ENCODE peak calls at places on chromosome 18, in seven cellular contexts. O is H9, B is IMR-90, V is mesenchymal stem cell, F is H1, E is mesendoderm, P is trophoblast cell. Z is an unnamed sample.

GRCh38 chr18:27136208-27136535 is 48.9 kb downstream of the CHST9 start:
- DNase-seq in O (peak), B (no peak), V (peak), F (no peak), E (peak), P (no peak), Z (no peak)

GRCh38 chr18:75341267-75341666 is 86.2 kb downstream of the SMIM21 start:
- DNase-seq in O (no peak), B (no peak), V (no peak), F (no peak), E (peak), P (no peak), Z (peak)

GRCh38 chr18:3671181-3671580 is 221.2 kb downstream of the TGIF1 start:
- DNase-seq in O (no peak), B (peak), V (peak), F (no peak), E (no peak), P (no peak), Z (no peak)

GRCh38 chr18:50320719-50321118 is 33.2 kb upstream of the CXXC1 start:
- DNase-seq in O (no peak), B (no peak), V (no peak), F (no peak), E (no peak), P (no peak), Z (no peak)

GRCh38 chr18:72375628-72376027 is 168.5 kb downstream of the CBLN2 start:
- DNase-seq in O (no peak), B (peak), V (no peak), F (no peak), E (no peak), P (no peak), Z (no peak)

GRCh38 chr18:38025433-38026038 is 459.9 kb upstream of the CELF4 start:
- DNase-seq in O (no peak), B (no peak), V (peak), F (peak), E (peak), P (peak), Z (no peak)

GRCh38 chr18:3902676-3903075 is 452.7 kb downstream of the TGIF1 start:
- DNase-seq in O (no peak), B (peak), V (no peak), F (no peak), E (no peak), P (no peak), Z (no peak)

GRCh38 chr18:56124186-56124585 is 514.2 kb downstream of the TXNL1 start:
- DNase-seq in O (no peak), B (peak), V (no peak), F (no peak), E (no peak), P (no peak), Z (no peak)

GRCh38 chr18:26511339-26512071 is 36.8 kb downstream of the KCTD1 start:
- DNase-seq in O (no peak), B (no peak), V (no peak), F (no peak), E (no peak), P (no peak), Z (no peak)

GRCh38 chr18:8786766-8787670 is 81.7 kb downstream of the MTCL1 start:
- DNase-seq in O (no peak), B (no peak), V (no peak), F (no peak), E (no peak), P (peak), Z (no peak)

GRCh38 chr18:24656571-24656971 is 196.1 kb downstream of the HRH4 start:
- DNase-seq in O (no peak), B (peak), V (peak), F (no peak), E (no peak), P (no peak), Z (no peak)

GRCh38 chr18:2901405-2901989 is 54.7 kb downstream of the EMILIN2 start:
- DNase-seq in O (no peak), B (peak), V (no peak), F (no peak), E (no peak), P (no peak), Z (no peak)

GRCh38 chr18:58348517-58348916 is 280.4 kb downstream of the ALPK2 start:
- DNase-seq in O (no peak), B (no peak), V (no peak), F (no peak), E (no peak), P (no peak), Z (no peak)

GRCh38 chr18:12048827-12049175 is 44.8 kb upstream of the ANKRD62 start:
- DNase-seq in O (no peak), B (peak), V (peak), F (no peak), E (no peak), P (no peak), Z (no peak)

GRCh38 chr18:7755753-7756475 is 188.8 kb downstream of the PTPRM start:
- DNase-seq in O (no peak), B (peak), V (peak), F (no peak), E (no peak), P (peak), Z (no peak)

GRCh38 chr18:31592520-31593157 is 962 bp downstream of the TTR start:
- DNase-seq in O (no peak), B (no peak), V (no peak), F (no peak), E (no peak), P (no peak), Z (no peak)

GRCh38 chr18:31436825-31437224 is 10.7 kb upstream of the DSG3 start:
- DNase-seq in O (no peak), B (no peak), V (no peak), F (no peak), E (peak), P (no peak), Z (no peak)

GRCh38 chr18:65725421-65726050 is 25.3 kb upstream of the CDH7 start:
- DNase-seq in O (peak), B (no peak), V (peak), F (peak), E (peak), P (peak), Z (peak)

GRCh38 chr18:62030091-62030985 is 137.5 kb upstream of the RNF152 start:
- DNase-seq in O (no peak), B (no peak), V (peak), F (no peak), E (peak), P (peak), Z (no peak)

GRCh38 chr18:45383228-45383627 is 232.0 kb upstream of the SLC14A2 start:
- DNase-seq in O (no peak), B (no peak), V (no peak), F (no peak), E (peak), P (peak), Z (no peak)

GRCh38 chr18:45378308-45378707 is 237.0 kb upstream of the SLC14A2 start:
- DNase-seq in O (no peak), B (no peak), V (no peak), F (no peak), E (no peak), P (no peak), Z (no peak)

GRCh38 chr18:45384137-45384998 is 230.9 kb upstream of the SLC14A2 start:
- DNase-seq in O (peak), B (peak), V (peak), F (peak), E (peak), P (peak), Z (peak)

GRCh38 chr18:45378933-45379332 is 236.3 kb upstream of the SLC14A2 start:
- DNase-seq in O (no peak), B (no peak), V (no peak), F (no peak), E (no peak), P (no peak), Z (no peak)

GRCh38 chr18:45379903-45380302 is 235.4 kb upstream of the SLC14A2 start:
- DNase-seq in O (no peak), B (no peak), V (no peak), F (no peak), E (no peak), P (no peak), Z (no peak)
- H4K8ac ChIP-seq in O (no peak), B (no peak), V (no peak), F (no peak), E (no peak), P (no peak), Z (no peak)

GRCh38 chr18:5710676-5711075 is 166.9 kb upstream of the EPB41L3 start:
- DNase-seq in O (no peak), B (no peak), V (no peak), F (no peak), E (no peak), P (no peak), Z (no peak)
- H4K8ac ChIP-seq in O (no peak), B (no peak), V (no peak), F (no peak), E (no peak), P (no peak), Z (no peak)

GRCh38 chr18:78792736-78793135 is 186.9 kb upstream of the SALL3 start:
- DNase-seq in O (no peak), B (no peak), V (no peak), F (no peak), E (no peak), P (no peak), Z (no peak)
- H4K8ac ChIP-seq in O (no peak), B (no peak), V (no peak), F (no peak), E (no peak), P (no peak), Z (no peak)

GRCh38 chr18:23273443-23273966 is 138.2 kb downstream of the CABLES1 start:
- DNase-seq in O (no peak), B (no peak), V (no peak), F (no peak), E (no peak), P (peak), Z (no peak)
- H4K8ac ChIP-seq in O (no peak), B (no peak), V (no peak), F (no peak), E (no peak), P (no peak), Z (no peak)